ENCODE peak calls at places on chromosome 2, in five cellular contexts. One of them, this sample, is unnamed.

GRCh38 chr2:239589855-239590254 is 189.0 kb upstream of the HDAC4 start:
- DNase-seq in fibroblast of lung: no peak
- DNase-seq in astrocyte of the spinal cord: no peak
- DNase-seq in NCI-H748 treated with DMSO at 0.1 percent for 48 hours: no peak
- DNase-seq in HEK293T: no peak
- DNase-seq in this sample: no peak

GRCh38 chr2:99425022-99425421 is 64.8 kb downstream of the REV1 start:
- DNase-seq in fibroblast of lung: peak
- DNase-seq in astrocyte of the spinal cord: peak
- DNase-seq in NCI-H748 treated with DMSO at 0.1 percent for 48 hours: no peak
- DNase-seq in HEK293T: no peak
- DNase-seq in this sample: no peak

GRCh38 chr2:234763051-234763909 is 188.5 kb upstream of the SH3BP4 start:
- DNase-seq in fibroblast of lung: peak
- DNase-seq in astrocyte of the spinal cord: peak
- DNase-seq in NCI-H748 treated with DMSO at 0.1 percent for 48 hours: no peak
- DNase-seq in HEK293T: no peak
- DNase-seq in this sample: no peak

GRCh38 chr2:75130171-75130570 is 69.1 kb downstream of the TACR1 start:
- DNase-seq in fibroblast of lung: no peak
- DNase-seq in astrocyte of the spinal cord: no peak
- DNase-seq in NCI-H748 treated with DMSO at 0.1 percent for 48 hours: no peak
- DNase-seq in HEK293T: no peak
- DNase-seq in this sample: no peak

GRCh38 chr2:45840481-45840880 is 189.0 kb downstream of the PRKCE start:
- DNase-seq in fibroblast of lung: no peak
- DNase-seq in astrocyte of the spinal cord: no peak
- DNase-seq in NCI-H748 treated with DMSO at 0.1 percent for 48 hours: no peak
- DNase-seq in HEK293T: no peak
- DNase-seq in this sample: no peak

GRCh38 chr2:118131771-118132170 is 43.5 kb downstream of the INSIG2 start:
- DNase-seq in fibroblast of lung: no peak
- DNase-seq in astrocyte of the spinal cord: no peak
- DNase-seq in NCI-H748 treated with DMSO at 0.1 percent for 48 hours: no peak
- DNase-seq in HEK293T: no peak
- DNase-seq in this sample: no peak

GRCh38 chr2:215849771-215850170 is 163.6 kb downstream of the MREG start:
- DNase-seq in fibroblast of lung: no peak
- DNase-seq in astrocyte of the spinal cord: no peak
- DNase-seq in NCI-H748 treated with DMSO at 0.1 percent for 48 hours: no peak
- DNase-seq in HEK293T: no peak
- DNase-seq in this sample: no peak

GRCh38 chr2:230541934-230542380 is 126.0 kb downstream of the SP100 start:
- DNase-seq in fibroblast of lung: no peak
- DNase-seq in astrocyte of the spinal cord: peak
- DNase-seq in NCI-H748 treated with DMSO at 0.1 percent for 48 hours: no peak
- DNase-seq in HEK293T: no peak
- DNase-seq in this sample: no peak

GRCh38 chr2:42928692-42929576 is 136.6 kb upstream of the HAAO start:
- DNase-seq in fibroblast of lung: peak
- DNase-seq in astrocyte of the spinal cord: no peak
- DNase-seq in NCI-H748 treated with DMSO at 0.1 percent for 48 hours: peak
- DNase-seq in HEK293T: peak
- DNase-seq in this sample: no peak

GRCh38 chr2:205746408-205746785 is 64.1 kb downstream of the NRP2 start:
- DNase-seq in fibroblast of lung: no peak
- DNase-seq in astrocyte of the spinal cord: no peak
- DNase-seq in NCI-H748 treated with DMSO at 0.1 percent for 48 hours: no peak
- DNase-seq in HEK293T: no peak
- DNase-seq in this sample: no peak

GRCh38 chr2:122180972-122181371 is 425.5 kb downstream of the TSN start:
- DNase-seq in fibroblast of lung: no peak
- DNase-seq in astrocyte of the spinal cord: no peak
- DNase-seq in NCI-H748 treated with DMSO at 0.1 percent for 48 hours: no peak
- DNase-seq in HEK293T: no peak
- DNase-seq in this sample: no peak

GRCh38 chr2:26852405-26853348 is 4.7 kb downstream of the DPYSL5 start:
- DNase-seq in fibroblast of lung: no peak
- DNase-seq in astrocyte of the spinal cord: no peak
- DNase-seq in NCI-H748 treated with DMSO at 0.1 percent for 48 hours: no peak
- DNase-seq in HEK293T: no peak
- DNase-seq in this sample: no peak

GRCh38 chr2:170597705-170598420 is 117.3 kb upstream of the SP5 start:
- DNase-seq in fibroblast of lung: no peak
- DNase-seq in astrocyte of the spinal cord: no peak
- DNase-seq in NCI-H748 treated with DMSO at 0.1 percent for 48 hours: no peak
- DNase-seq in HEK293T: no peak
- DNase-seq in this sample: no peak

GRCh38 chr2:12606472-12607000 is 110.2 kb upstream of the TRIB2 start:
- DNase-seq in fibroblast of lung: peak
- DNase-seq in astrocyte of the spinal cord: peak
- DNase-seq in NCI-H748 treated with DMSO at 0.1 percent for 48 hours: no peak
- DNase-seq in HEK293T: no peak
- DNase-seq in this sample: no peak

GRCh38 chr2:231188506-231189170 is 9.8 kb upstream of the ARMC9 start:
- DNase-seq in fibroblast of lung: no peak
- DNase-seq in astrocyte of the spinal cord: no peak
- DNase-seq in NCI-H748 treated with DMSO at 0.1 percent for 48 hours: no peak
- DNase-seq in HEK293T: no peak
- DNase-seq in this sample: no peak

GRCh38 chr2:241137276-241138190 is 11.7 kb downstream of the PASK start:
- DNase-seq in fibroblast of lung: no peak
- DNase-seq in astrocyte of the spinal cord: no peak
- DNase-seq in NCI-H748 treated with DMSO at 0.1 percent for 48 hours: no peak
- DNase-seq in HEK293T: no peak
- DNase-seq in this sample: no peak

GRCh38 chr2:140311905-140312304 is 1531.7 kb upstream of the NXPH2 start:
- DNase-seq in fibroblast of lung: no peak
- DNase-seq in astrocyte of the spinal cord: no peak
- DNase-seq in NCI-H748 treated with DMSO at 0.1 percent for 48 hours: no peak
- DNase-seq in HEK293T: no peak
- DNase-seq in this sample: no peak

GRCh38 chr2:74041182-74041581 is 56.5 kb downstream of the TET3 start:
- DNase-seq in fibroblast of lung: no peak
- DNase-seq in astrocyte of the spinal cord: no peak
- DNase-seq in NCI-H748 treated with DMSO at 0.1 percent for 48 hours: no peak
- DNase-seq in HEK293T: no peak
- DNase-seq in this sample: no peak

GRCh38 chr2:94982661-94983060 is 42.8 kb upstream of the MAL start:
- DNase-seq in fibroblast of lung: no peak
- DNase-seq in astrocyte of the spinal cord: peak
- DNase-seq in NCI-H748 treated with DMSO at 0.1 percent for 48 hours: no peak
- DNase-seq in HEK293T: no peak
- DNase-seq in this sample: no peak

GRCh38 chr2:164824865-164825264 is 16.8 kb downstream of the COBLL1 start:
- DNase-seq in fibroblast of lung: no peak
- DNase-seq in astrocyte of the spinal cord: no peak
- DNase-seq in NCI-H748 treated with DMSO at 0.1 percent for 48 hours: no peak
- DNase-seq in HEK293T: no peak
- DNase-seq in this sample: no peak

GRCh38 chr2:172102159-172102857 is 392 bp downstream of the DLX2 start:
- DNase-seq in fibroblast of lung: no peak
- DNase-seq in astrocyte of the spinal cord: no peak
- DNase-seq in NCI-H748 treated with DMSO at 0.1 percent for 48 hours: peak
- DNase-seq in HEK293T: no peak
- DNase-seq in this sample: no peak

GRCh38 chr2:70043252-70043875 is 43.9 kb upstream of the PCBP1 start:
- DNase-seq in fibroblast of lung: no peak
- DNase-seq in astrocyte of the spinal cord: no peak
- DNase-seq in NCI-H748 treated with DMSO at 0.1 percent for 48 hours: no peak
- DNase-seq in HEK293T: no peak
- DNase-seq in this sample: peak

GRCh38 chr2:43083710-43084698 is 142.4 kb downstream of the ZFP36L2 start:
- DNase-seq in fibroblast of lung: peak
- DNase-seq in astrocyte of the spinal cord: peak
- DNase-seq in NCI-H748 treated with DMSO at 0.1 percent for 48 hours: no peak
- DNase-seq in HEK293T: no peak
- DNase-seq in this sample: no peak

GRCh38 chr2:238669581-238670340 is 178.1 kb upstream of the TWIST2 start:
- DNase-seq in fibroblast of lung: no peak
- DNase-seq in astrocyte of the spinal cord: no peak
- DNase-seq in NCI-H748 treated with DMSO at 0.1 percent for 48 hours: no peak
- DNase-seq in HEK293T: no peak
- DNase-seq in this sample: no peak

GRCh38 chr2:104434363-104434792 is 419.5 kb upstream of the POU3F3 start:
- DNase-seq in fibroblast of lung: no peak
- DNase-seq in astrocyte of the spinal cord: peak
- DNase-seq in NCI-H748 treated with DMSO at 0.1 percent for 48 hours: peak
- DNase-seq in HEK293T: peak
- DNase-seq in this sample: no peak

GRCh38 chr2:120919771-120920437 is 184.2 kb downstream of the GLI2 start:
- DNase-seq in fibroblast of lung: peak
- DNase-seq in astrocyte of the spinal cord: peak
- DNase-seq in NCI-H748 treated with DMSO at 0.1 percent for 48 hours: no peak
- DNase-seq in HEK293T: no peak
- DNase-seq in this sample: no peak

GRCh38 chr2:127007652-127008051 is 99.3 kb downstream of the BIN1 start:
- DNase-seq in fibroblast of lung: peak
- DNase-seq in astrocyte of the spinal cord: peak
- DNase-seq in NCI-H748 treated with DMSO at 0.1 percent for 48 hours: no peak
- DNase-seq in HEK293T: no peak
- DNase-seq in this sample: no peak

GRCh38 chr2:225274751-225275150 is 124.8 kb upstream of the NYAP2 start:
- DNase-seq in fibroblast of lung: peak
- DNase-seq in astrocyte of the spinal cord: peak
- DNase-seq in NCI-H748 treated with DMSO at 0.1 percent for 48 hours: no peak
- DNase-seq in HEK293T: no peak
- DNase-seq in this sample: no peak

GRCh38 chr2:191950132-191950885 is 103.4 kb upstream of the CAVIN2 start:
- DNase-seq in fibroblast of lung: peak
- DNase-seq in astrocyte of the spinal cord: peak
- DNase-seq in NCI-H748 treated with DMSO at 0.1 percent for 48 hours: no peak
- DNase-seq in HEK293T: no peak
- DNase-seq in this sample: no peak

GRCh38 chr2:100919316-100919715 is 82.8 kb upstream of the RPL31 start:
- DNase-seq in fibroblast of lung: no peak
- DNase-seq in astrocyte of the spinal cord: no peak
- DNase-seq in NCI-H748 treated with DMSO at 0.1 percent for 48 hours: no peak
- DNase-seq in HEK293T: no peak
- DNase-seq in this sample: no peak

GRCh38 chr2:172095905-172096660 is 6.6 kb downstream of the DLX2 start:
- DNase-seq in fibroblast of lung: no peak
- DNase-seq in astrocyte of the spinal cord: no peak
- DNase-seq in NCI-H748 treated with DMSO at 0.1 percent for 48 hours: peak
- DNase-seq in HEK293T: no peak
- DNase-seq in this sample: no peak

GRCh38 chr2:101380376-101380775 is 6.9 kb downstream of the CREG2 start:
- DNase-seq in fibroblast of lung: peak
- DNase-seq in astrocyte of the spinal cord: peak
- DNase-seq in NCI-H748 treated with DMSO at 0.1 percent for 48 hours: no peak
- DNase-seq in HEK293T: no peak
- DNase-seq in this sample: no peak

GRCh38 chr2:10447300-10448207 is 573 bp downstream of the ODC1 start:
- DNase-seq in fibroblast of lung: peak
- DNase-seq in astrocyte of the spinal cord: peak
- DNase-seq in NCI-H748 treated with DMSO at 0.1 percent for 48 hours: peak
- DNase-seq in HEK293T: peak
- DNase-seq in this sample: peak

GRCh38 chr2:16617282-16618266 is 48.1 kb downstream of the CYRIA start:
- DNase-seq in fibroblast of lung: peak
- DNase-seq in astrocyte of the spinal cord: peak
- DNase-seq in NCI-H748 treated with DMSO at 0.1 percent for 48 hours: no peak
- DNase-seq in HEK293T: peak
- DNase-seq in this sample: no peak

GRCh38 chr2:64659252-64659651 is 5.5 kb upstream of the SERTAD2 start:
- DNase-seq in fibroblast of lung: no peak
- DNase-seq in astrocyte of the spinal cord: no peak
- DNase-seq in NCI-H748 treated with DMSO at 0.1 percent for 48 hours: no peak
- DNase-seq in HEK293T: no peak
- DNase-seq in this sample: no peak

GRCh38 chr2:11680181-11680900 is 10.3 kb upstream of the NTSR2 start:
- DNase-seq in fibroblast of lung: peak
- DNase-seq in astrocyte of the spinal cord: no peak
- DNase-seq in NCI-H748 treated with DMSO at 0.1 percent for 48 hours: no peak
- DNase-seq in HEK293T: no peak
- DNase-seq in this sample: no peak

This sample was measured in stimulated activated CD8-positive, alpha-beta memory T cell treated with anti-CD3 and anti-CD28 coated beads, Interleukin-15, amount 100 ng/mL, for 4 hours.